ENCODE peak calls at places on chromosome 9, in five cellular contexts. One of them, this sample, is unnamed.

GRCh38 chr9:133715295-133715865 is 22.8 kb downstream of the SARDH start:
- DNase-seq in HepG2: no peak
- DNase-seq in GM12878: no peak
- DNase-seq in K562: no peak
- DNase-seq in H1: no peak
- DNase-seq in this sample: no peak

GRCh38 chr9:13034696-13035006 is 244.8 kb downstream of the MPDZ start:
- DNase-seq in H1: no peak
- DNase-seq in HepG2: no peak
- DNase-seq in K562: no peak
- DNase-seq in GM12878: no peak
- DNase-seq in this sample: no peak

GRCh38 chr9:88663766-88664419 is 128.9 kb downstream of the NXNL2 start:
- DNase-seq in HepG2: no peak
- DNase-seq in K562: no peak
- DNase-seq in H1: no peak
- DNase-seq in GM12878: no peak
- DNase-seq in this sample: no peak

GRCh38 chr9:125633116-125633743 is 73.8 kb downstream of the MAPKAP1 start:
- DNase-seq in HepG2: no peak
- DNase-seq in GM12878: no peak
- DNase-seq in K562: no peak
- DNase-seq in H1: no peak
- DNase-seq in this sample: no peak

GRCh38 chr9:110186254-110186653 is 21.7 kb downstream of the C9orf152 start:
- DNase-seq in K562: no peak
- DNase-seq in H1: no peak
- DNase-seq in HepG2: no peak
- DNase-seq in GM12878: no peak
- DNase-seq in this sample: no peak

GRCh38 chr9:74035786-74036185 is 461.3 kb upstream of the RORB start:
- DNase-seq in H1: no peak
- DNase-seq in HepG2: peak
- DNase-seq in GM12878: no peak
- DNase-seq in K562: no peak
- DNase-seq in this sample: no peak

GRCh38 chr9:89489548-89490527 is 8.1 kb downstream of the SEMA4D start:
- DNase-seq in GM12878: no peak
- DNase-seq in HepG2: no peak
- DNase-seq in H1: no peak
- DNase-seq in K562: no peak
- DNase-seq in this sample: no peak

GRCh38 chr9:76574171-76574767 is 115.3 kb downstream of the GCNT1 start:
- DNase-seq in K562: no peak
- DNase-seq in HepG2: no peak
- DNase-seq in GM12878: no peak
- DNase-seq in H1: no peak
- DNase-seq in this sample: no peak

GRCh38 chr9:85024374-85024773 is 354.8 kb downstream of the NTRK2 start:
- DNase-seq in HepG2: no peak
- DNase-seq in GM12878: no peak
- DNase-seq in K562: no peak
- DNase-seq in H1: no peak
- DNase-seq in this sample: no peak

GRCh38 chr9:134591082-134591571 is 50.5 kb upstream of the COL5A1 start:
- DNase-seq in HepG2: no peak
- DNase-seq in K562: no peak
- DNase-seq in H1: no peak
- DNase-seq in GM12878: no peak
- DNase-seq in this sample: no peak

GRCh38 chr9:15936316-15936869 is 383.6 kb downstream of the CCDC171 start:
- DNase-seq in GM12878: no peak
- DNase-seq in HepG2: no peak
- DNase-seq in H1: no peak
- DNase-seq in K562: no peak
- DNase-seq in this sample: no peak

GRCh38 chr9:26975728-26976707 is 19.8 kb downstream of the IFT74 start:
- DNase-seq in GM12878: no peak
- DNase-seq in H1: peak
- DNase-seq in K562: peak
- DNase-seq in HepG2: peak
- DNase-seq in this sample: peak

GRCh38 chr9:4297795-4298254 is 2.0 kb downstream of the GLIS3 start:
- DNase-seq in H1: no peak
- DNase-seq in K562: peak
- DNase-seq in GM12878: no peak
- DNase-seq in HepG2: peak
- DNase-seq in this sample: no peak

GRCh38 chr9:137305788-137306545 is 3.9 kb upstream of the NRARP start:
- DNase-seq in K562: no peak
- DNase-seq in GM12878: no peak
- DNase-seq in HepG2: no peak
- DNase-seq in H1: no peak
- DNase-seq in this sample: no peak

GRCh38 chr9:4092793-4093709 is 206.8 kb downstream of the GLIS3 start:
- DNase-seq in H1: no peak
- DNase-seq in K562: no peak
- DNase-seq in HepG2: no peak
- DNase-seq in GM12878: no peak
- DNase-seq in this sample: no peak

GRCh38 chr9:112063151-112063550 is 111.9 kb downstream of the SUSD1 start:
- DNase-seq in K562: no peak
- DNase-seq in HepG2: no peak
- DNase-seq in H1: no peak
- DNase-seq in GM12878: no peak
- DNase-seq in this sample: no peak

GRCh38 chr9:127707766-127708165 is 978 bp downstream of the CFAP157 start:
- DNase-seq in GM12878: no peak
- DNase-seq in K562: peak
- DNase-seq in HepG2: peak
- DNase-seq in H1: no peak
- DNase-seq in this sample: peak

GRCh38 chr9:35659340-35659739 is 1.2 kb downstream of the CCDC107 start:
- DNase-seq in K562: no peak
- DNase-seq in H1: no peak
- DNase-seq in HepG2: no peak
- DNase-seq in GM12878: no peak
- DNase-seq in this sample: no peak

GRCh38 chr9:18665947-18666346 is 192.0 kb downstream of the ADAMTSL1 start:
- DNase-seq in H1: no peak
- DNase-seq in K562: no peak
- DNase-seq in HepG2: no peak
- DNase-seq in GM12878: no peak
- DNase-seq in this sample: no peak

GRCh38 chr9:18668944-18669343 is 195.0 kb downstream of the ADAMTSL1 start:
- DNase-seq in K562: no peak
- DNase-seq in H1: peak
- DNase-seq in GM12878: no peak
- DNase-seq in HepG2: peak
- DNase-seq in this sample: no peak

GRCh38 chr9:18666348-18666747 is 192.4 kb downstream of the ADAMTSL1 start:
- DNase-seq in GM12878: no peak
- DNase-seq in K562: no peak
- DNase-seq in H1: no peak
- DNase-seq in HepG2: no peak
- DNase-seq in this sample: no peak

GRCh38 chr9:18662320-18662719 is 188.4 kb downstream of the ADAMTSL1 start:
- DNase-seq in HepG2: no peak
- DNase-seq in H1: no peak
- DNase-seq in K562: no peak
- DNase-seq in GM12878: no peak
- DNase-seq in this sample: no peak

DNA sequence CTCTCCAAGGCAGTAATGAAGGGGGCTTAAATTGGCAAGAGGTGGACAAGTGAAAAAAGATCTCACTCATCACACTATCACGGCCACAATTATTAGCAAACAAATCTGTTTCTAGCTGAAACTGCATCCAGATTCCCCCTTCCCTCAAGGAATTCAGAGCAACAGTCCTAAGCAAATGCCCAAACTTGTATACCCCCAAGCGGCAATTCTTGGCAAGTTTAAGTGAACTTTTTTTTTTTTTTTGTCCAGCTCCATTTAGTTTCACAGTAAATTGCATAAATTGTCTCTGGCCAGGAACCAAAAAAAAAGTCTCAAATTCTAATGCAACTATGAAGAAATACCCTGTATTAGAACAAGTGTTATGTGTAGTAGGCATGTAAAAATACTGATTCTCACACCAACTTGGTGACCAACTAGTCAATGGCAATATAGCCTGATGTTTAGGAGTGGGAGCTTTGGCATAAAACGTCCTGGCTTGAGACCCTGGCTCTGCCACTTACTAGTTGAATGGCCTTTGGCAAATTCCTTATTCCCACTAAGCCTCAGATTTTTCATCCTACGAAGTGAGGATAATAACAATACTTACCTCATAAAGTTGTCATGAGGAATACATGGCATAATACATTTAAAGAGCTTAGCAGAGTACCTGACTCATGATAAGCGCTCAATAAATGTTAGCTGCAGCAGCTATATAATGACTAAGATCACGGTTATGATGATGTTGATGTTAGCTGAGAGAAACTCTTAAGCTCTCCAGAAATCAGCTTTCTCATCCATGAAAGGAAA is 193.2 kb downstream of the ADAMTSL1 start:
- DNase-seq in GM12878: no peak
- DNase-seq in H1: no peak
- DNase-seq in HepG2: no peak
- DNase-seq in K562: no peak
- DNase-seq in this sample: no peak
- TF ChIP-seq SIN3A in GM12878: no peak
- TF ChIP-seq SIN3A in H1: no peak
- TF ChIP-seq SIN3A in HepG2: no peak
- TF ChIP-seq SIN3A in K562: no peak
- TF ChIP-seq SIN3A in this sample: no peak

GRCh38 chr9:81113408-81114124 is 575.8 kb downstream of the TLE1 start:
- DNase-seq in HepG2: no peak
- DNase-seq in H1: no peak
- DNase-seq in GM12878: no peak
- DNase-seq in K562: no peak
- DNase-seq in this sample: no peak
- H3K4me3 ChIP-seq in HepG2: no peak
- H3K4me3 ChIP-seq in H1: no peak
- H3K4me3 ChIP-seq in GM12878: no peak
- H3K4me3 ChIP-seq in K562: no peak
- H3K4me3 ChIP-seq in this sample: no peak

GRCh38 chr9:14351206-14351605 is 37.3 kb upstream of the NFIB start:
- DNase-seq in H1: no peak
- DNase-seq in HepG2: no peak
- DNase-seq in GM12878: no peak
- DNase-seq in K562: no peak
- DNase-seq in this sample: no peak

GRCh38 chr9:14348241-14349140 is 34.5 kb upstream of the NFIB start:
- DNase-seq in HepG2: no peak
- DNase-seq in GM12878: no peak
- DNase-seq in K562: no peak
- DNase-seq in H1: no peak
- DNase-seq in this sample: no peak

GRCh38 chr9:14350766-14351165 is 36.8 kb upstream of the NFIB start:
- DNase-seq in H1: no peak
- DNase-seq in K562: no peak
- DNase-seq in HepG2: no peak
- DNase-seq in GM12878: no peak
- DNase-seq in this sample: no peak

GRCh38 chr9:14349141-14349817 is 35.3 kb upstream of the NFIB start:
- DNase-seq in HepG2: no peak
- DNase-seq in H1: no peak
- DNase-seq in K562: no peak
- DNase-seq in GM12878: no peak
- DNase-seq in this sample: no peak

GRCh38 chr9:14349818-14350333 is 35.9 kb upstream of the NFIB start:
- DNase-seq in H1: no peak
- DNase-seq in K562: no peak
- DNase-seq in HepG2: no peak
- DNase-seq in GM12878: no peak
- DNase-seq in this sample: no peak
- TF ChIP-seq SRF in H1: no peak
- TF ChIP-seq SRF in K562: no peak
- TF ChIP-seq SRF in HepG2: no peak
- TF ChIP-seq SRF in GM12878: no peak
- TF ChIP-seq SRF in this sample: no peak

DNA sequence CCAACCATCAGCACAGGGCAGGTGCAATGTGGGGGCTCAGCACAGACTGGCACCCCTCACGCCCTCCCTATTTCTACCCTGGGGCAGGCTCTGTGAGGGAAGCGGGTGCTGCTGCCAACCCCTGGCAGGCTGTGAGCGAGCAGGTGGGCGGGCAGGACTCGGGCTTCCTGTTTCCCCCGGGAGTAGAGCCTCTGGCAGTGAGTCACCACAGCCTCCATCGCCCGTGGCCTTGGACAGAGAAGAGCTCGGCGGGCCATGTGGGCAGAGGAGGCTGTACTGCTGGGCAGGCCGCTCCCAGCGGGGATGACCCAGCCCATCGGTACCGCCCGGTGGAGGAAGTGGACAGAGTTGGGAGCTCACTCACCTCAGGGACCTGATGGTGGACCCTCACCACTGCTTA is 16.6 kb downstream of the KCNT1 start:
- DNase-seq in K562: no peak
- DNase-seq in GM12878: no peak
- DNase-seq in HepG2: peak
- DNase-seq in H1: no peak
- DNase-seq in this sample: peak
- TF ChIP-seq SIN3A in K562: no peak
- TF ChIP-seq SIN3A in GM12878: no peak
- TF ChIP-seq SIN3A in HepG2: no peak
- TF ChIP-seq SIN3A in H1: no peak
- TF ChIP-seq SIN3A in this sample: no peak

GRCh38 chr9:86978986-86979385 is 31.7 kb upstream of the GAS1 start:
- DNase-seq in K562: no peak
- DNase-seq in HepG2: no peak
- DNase-seq in GM12878: no peak
- DNase-seq in H1: no peak
- DNase-seq in this sample: no peak
- H3K4me3 ChIP-seq in K562: no peak
- H3K4me3 ChIP-seq in HepG2: no peak
- H3K4me3 ChIP-seq in GM12878: no peak
- H3K4me3 ChIP-seq in H1: no peak
- H3K4me3 ChIP-seq in this sample: no peak

This sample was measured in HCT116.